ENCODE peak calls at places on chromosome 1, in six cellular contexts. One of them, this sample, is unnamed.

GRCh38 chr1:57831624-57832023 is 407.8 kb upstream of the DAB1 start:
- DNase-seq in IMR-90: no peak
- DNase-seq in mesenchymal stem cell: no peak
- DNase-seq in neuronal stem cell: no peak
- DNase-seq in H1: no peak
- DNase-seq in trophoblast cell: peak
- DNase-seq in this sample: no peak

GRCh38 chr1:214404154-214404553 is 123.2 kb downstream of the SMYD2 start:
- DNase-seq in IMR-90: peak
- DNase-seq in mesenchymal stem cell: peak
- DNase-seq in neuronal stem cell: no peak
- DNase-seq in H1: no peak
- DNase-seq in trophoblast cell: no peak
- DNase-seq in this sample: no peak

GRCh38 chr1:25028587-25028909 is 98.5 kb upstream of the RUNX3 start:
- DNase-seq in IMR-90: no peak
- DNase-seq in mesenchymal stem cell: no peak
- DNase-seq in neuronal stem cell: no peak
- DNase-seq in H1: no peak
- DNase-seq in trophoblast cell: no peak
- DNase-seq in this sample: no peak

GRCh38 chr1:109170051-109170775 is 43.5 kb upstream of the SARS1 start:
- DNase-seq in IMR-90: peak
- DNase-seq in mesenchymal stem cell: no peak
- DNase-seq in neuronal stem cell: no peak
- DNase-seq in H1: no peak
- DNase-seq in trophoblast cell: no peak
- DNase-seq in this sample: no peak

GRCh38 chr1:243712890-243713425 is 137.1 kb downstream of the AKT3 start:
- DNase-seq in IMR-90: peak
- DNase-seq in mesenchymal stem cell: peak
- DNase-seq in neuronal stem cell: no peak
- DNase-seq in H1: no peak
- DNase-seq in trophoblast cell: no peak
- DNase-seq in this sample: no peak

GRCh38 chr1:205983925-205984725 is 19.1 kb downstream of the RAB7B start:
- DNase-seq in IMR-90: peak
- DNase-seq in mesenchymal stem cell: peak
- DNase-seq in neuronal stem cell: peak
- DNase-seq in H1: no peak
- DNase-seq in trophoblast cell: peak
- DNase-seq in this sample: peak

GRCh38 chr1:74611887-74612286 is 61.7 kb downstream of the ERICH3 start:
- DNase-seq in IMR-90: no peak
- DNase-seq in mesenchymal stem cell: no peak
- DNase-seq in neuronal stem cell: no peak
- DNase-seq in H1: no peak
- DNase-seq in trophoblast cell: no peak
- DNase-seq in this sample: no peak

GRCh38 chr1:96842215-96842614 is 120.6 kb downstream of the PTBP2 start:
- DNase-seq in IMR-90: peak
- DNase-seq in mesenchymal stem cell: no peak
- DNase-seq in neuronal stem cell: no peak
- DNase-seq in H1: no peak
- DNase-seq in trophoblast cell: no peak
- DNase-seq in this sample: no peak

GRCh38 chr1:182259963-182260362 is 131.6 kb downstream of the GLUL start:
- DNase-seq in IMR-90: no peak
- DNase-seq in mesenchymal stem cell: no peak
- DNase-seq in neuronal stem cell: no peak
- DNase-seq in H1: no peak
- DNase-seq in trophoblast cell: no peak
- DNase-seq in this sample: no peak

GRCh38 chr1:184387871-184388670 is 1.2 kb downstream of the C1orf21 start:
- DNase-seq in IMR-90: peak
- DNase-seq in mesenchymal stem cell: peak
- DNase-seq in neuronal stem cell: no peak
- DNase-seq in H1: no peak
- DNase-seq in trophoblast cell: peak
- DNase-seq in this sample: peak

GRCh38 chr1:59445040-59445439 is 148.1 kb downstream of the FGGY start:
- DNase-seq in IMR-90: no peak
- DNase-seq in mesenchymal stem cell: peak
- DNase-seq in neuronal stem cell: no peak
- DNase-seq in H1: no peak
- DNase-seq in trophoblast cell: no peak
- DNase-seq in this sample: peak

GRCh38 chr1:206469411-206469932 is 804 bp upstream of the IKBKE start:
- DNase-seq in IMR-90: no peak
- DNase-seq in mesenchymal stem cell: no peak
- DNase-seq in neuronal stem cell: no peak
- DNase-seq in H1: no peak
- DNase-seq in trophoblast cell: peak
- DNase-seq in this sample: peak

GRCh38 chr1:67261646-67262045 is 46.0 kb upstream of the IL12RB2 start:
- DNase-seq in IMR-90: no peak
- DNase-seq in mesenchymal stem cell: no peak
- DNase-seq in neuronal stem cell: no peak
- DNase-seq in H1: no peak
- DNase-seq in trophoblast cell: no peak
- DNase-seq in this sample: peak

GRCh38 chr1:188941986-188942385 is 1535.7 kb downstream of the BRINP3 start:
- DNase-seq in IMR-90: no peak
- DNase-seq in mesenchymal stem cell: no peak
- DNase-seq in neuronal stem cell: peak
- DNase-seq in H1: no peak
- DNase-seq in trophoblast cell: no peak
- DNase-seq in this sample: peak

GRCh38 chr1:156860113-156860638 is 489 bp upstream of the NTRK1 start:
- DNase-seq in IMR-90: peak
- DNase-seq in mesenchymal stem cell: peak
- DNase-seq in neuronal stem cell: no peak
- DNase-seq in H1: no peak
- DNase-seq in trophoblast cell: no peak
- DNase-seq in this sample: peak

GRCh38 chr1:157691285-157691920 is 9.2 kb downstream of the FCRL3 start:
- DNase-seq in IMR-90: peak
- DNase-seq in mesenchymal stem cell: peak
- DNase-seq in neuronal stem cell: peak
- DNase-seq in H1: no peak
- DNase-seq in trophoblast cell: no peak
- DNase-seq in this sample: peak

GRCh38 chr1:79561521-79561978 is 555.0 kb upstream of the ADGRL4 start:
- DNase-seq in IMR-90: no peak
- DNase-seq in mesenchymal stem cell: no peak
- DNase-seq in neuronal stem cell: no peak
- DNase-seq in H1: no peak
- DNase-seq in trophoblast cell: no peak
- DNase-seq in this sample: no peak

GRCh38 chr1:246477634-246478033 is 29.4 kb downstream of the SMYD3 start:
- DNase-seq in IMR-90: no peak
- DNase-seq in mesenchymal stem cell: no peak
- DNase-seq in neuronal stem cell: no peak
- DNase-seq in H1: no peak
- DNase-seq in trophoblast cell: no peak
- DNase-seq in this sample: no peak

GRCh38 chr1:27405074-27405473 is 12.7 kb downstream of the GPR3 start:
- DNase-seq in IMR-90: peak
- DNase-seq in mesenchymal stem cell: peak
- DNase-seq in neuronal stem cell: no peak
- DNase-seq in H1: no peak
- DNase-seq in trophoblast cell: peak
- DNase-seq in this sample: peak

GRCh38 chr1:15603050-15603965 is 13.9 kb upstream of the DDI2 start:
- DNase-seq in IMR-90: peak
- DNase-seq in mesenchymal stem cell: peak
- DNase-seq in neuronal stem cell: peak
- DNase-seq in H1: peak
- DNase-seq in trophoblast cell: peak
- DNase-seq in this sample: peak

GRCh38 chr1:53379662-53380002 is 51.8 kb upstream of the LRP8 start:
- DNase-seq in IMR-90: no peak
- DNase-seq in mesenchymal stem cell: no peak
- DNase-seq in neuronal stem cell: no peak
- DNase-seq in H1: no peak
- DNase-seq in trophoblast cell: no peak
- DNase-seq in this sample: no peak

GRCh38 chr1:3790501-3790923 is 5.8 kb downstream of the LRRC47 start:
- DNase-seq in IMR-90: no peak
- DNase-seq in mesenchymal stem cell: no peak
- DNase-seq in neuronal stem cell: no peak
- DNase-seq in H1: no peak
- DNase-seq in trophoblast cell: no peak
- DNase-seq in this sample: no peak
- H3K4me3 ChIP-seq in IMR-90: no peak
- H3K4me3 ChIP-seq in mesenchymal stem cell: no peak
- H3K4me3 ChIP-seq in neuronal stem cell: no peak
- H3K4me3 ChIP-seq in H1: no peak
- H3K4me3 ChIP-seq in trophoblast cell: no peak
- H3K4me3 ChIP-seq in this sample: no peak

GRCh38 chr1:112093372-112093694 is 103.9 kb upstream of the KCND3 start:
- DNase-seq in IMR-90: no peak
- DNase-seq in mesenchymal stem cell: no peak
- DNase-seq in neuronal stem cell: no peak
- DNase-seq in H1: no peak
- DNase-seq in trophoblast cell: no peak
- DNase-seq in this sample: no peak

GRCh38 chr1:112092656-112093371 is 103.3 kb upstream of the KCND3 start:
- DNase-seq in IMR-90: no peak
- DNase-seq in mesenchymal stem cell: no peak
- DNase-seq in neuronal stem cell: no peak
- DNase-seq in H1: no peak
- DNase-seq in trophoblast cell: no peak
- DNase-seq in this sample: peak
- H2BK120ac ChIP-seq in IMR-90: no peak
- H2BK120ac ChIP-seq in mesenchymal stem cell: no peak
- H2BK120ac ChIP-seq in neuronal stem cell: no peak
- H2BK120ac ChIP-seq in H1: no peak
- H2BK120ac ChIP-seq in trophoblast cell: no peak
- H2BK120ac ChIP-seq in this sample: no peak

GRCh38 chr1:3365519-3366158 is 88.8 kb upstream of the ARHGEF16 start:
- DNase-seq in IMR-90: no peak
- DNase-seq in mesenchymal stem cell: no peak
- DNase-seq in neuronal stem cell: no peak
- DNase-seq in H1: no peak
- DNase-seq in trophoblast cell: no peak
- DNase-seq in this sample: no peak
- H3K23ac ChIP-seq in IMR-90: no peak
- H3K23ac ChIP-seq in mesenchymal stem cell: no peak
- H3K23ac ChIP-seq in neuronal stem cell: no peak
- H3K23ac ChIP-seq in H1: no peak
- H3K23ac ChIP-seq in trophoblast cell: no peak
- H3K23ac ChIP-seq in this sample: no peak

GRCh38 chr1:36643391-36644270 is 160.9 kb upstream of the CSF3R start:
- DNase-seq in IMR-90: no peak
- DNase-seq in mesenchymal stem cell: no peak
- DNase-seq in neuronal stem cell: no peak
- DNase-seq in H1: no peak
- DNase-seq in trophoblast cell: no peak
- DNase-seq in this sample: no peak
- H3K4me3 ChIP-seq in IMR-90: no peak
- H3K4me3 ChIP-seq in mesenchymal stem cell: no peak
- H3K4me3 ChIP-seq in neuronal stem cell: peak
- H3K4me3 ChIP-seq in H1: no peak
- H3K4me3 ChIP-seq in trophoblast cell: peak
- H3K4me3 ChIP-seq in this sample: no peak

DNA sequence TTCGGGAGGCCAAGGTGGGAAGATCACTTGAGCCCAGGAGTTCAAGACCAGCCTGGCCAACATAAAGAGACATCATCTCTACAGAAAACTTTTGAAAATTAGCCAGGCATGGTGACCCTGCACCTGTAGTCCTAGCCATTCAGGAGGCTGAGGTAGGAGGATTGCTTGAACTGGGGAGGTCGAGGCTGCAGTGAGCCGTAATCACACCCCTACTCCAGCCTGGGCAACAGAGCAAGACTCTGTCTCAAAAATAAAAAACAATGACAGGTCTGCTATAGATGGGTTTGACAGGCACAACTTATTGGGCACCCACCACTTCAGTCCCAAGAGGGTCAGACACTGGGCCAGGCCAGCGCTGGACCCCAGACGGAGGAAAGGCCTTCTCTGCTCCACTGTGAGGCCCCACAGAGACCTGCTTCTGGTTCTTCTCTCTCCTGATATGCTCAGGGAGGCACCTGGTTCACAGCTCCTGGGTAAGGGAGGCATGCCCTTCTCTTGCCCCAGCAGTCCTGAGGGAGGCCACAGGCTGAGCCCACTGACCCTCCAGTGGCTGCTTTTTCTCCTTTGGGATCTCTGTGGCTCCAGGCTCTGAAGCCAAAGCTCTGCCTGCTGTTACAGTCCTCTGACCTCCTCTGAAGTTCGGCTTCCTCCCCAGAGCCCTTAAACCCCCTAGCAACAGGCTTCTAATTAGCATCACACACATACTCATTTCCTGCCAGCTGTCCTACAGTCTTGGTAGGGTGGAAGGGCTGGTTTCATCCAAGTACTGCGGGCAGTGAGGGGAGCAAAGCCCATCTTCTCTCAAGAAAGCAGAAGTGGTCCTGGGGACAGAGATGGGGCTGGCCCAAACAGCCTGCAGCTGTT is 14.4 kb downstream of the S100A16 start:
- DNase-seq in IMR-90: peak
- DNase-seq in mesenchymal stem cell: peak
- DNase-seq in neuronal stem cell: no peak
- DNase-seq in H1: peak
- DNase-seq in trophoblast cell: no peak
- DNase-seq in this sample: peak
- H2BK120ac ChIP-seq in IMR-90: no peak
- H2BK120ac ChIP-seq in mesenchymal stem cell: peak
- H2BK120ac ChIP-seq in neuronal stem cell: no peak
- H2BK120ac ChIP-seq in H1: no peak
- H2BK120ac ChIP-seq in trophoblast cell: no peak
- H2BK120ac ChIP-seq in this sample: no peak